ENCODE peak calls at places on chromosomes 11 and 22, in nine cellular contexts. O is HepG2; B is RWPE1; S is stimulated activated CD4-positive, alpha-beta T cell treated with anti-CD3 and anti-CD28 coated beads, Interleukin-2, amount 100 ng/mL, for 24 hours; M is left ventricle myocardium inferior; C is mucosa of gallbladder; D is NCI-H1092; H is EL; A is epithelial cell of esophagus. N is an unnamed sample.
A peak's percentile ranks its signal among the peaks of the same experiment; 100 is the strongest.

GRCh38 chr11:134374171-134374570 is 37.9 kb downstream of the B3GAT1 start:
- DNase-seq in O (no peak), B (no peak), S (no peak), M (no peak), C (no peak), D (no peak), H (no peak), A (no peak), N (no peak)

GRCh38 chr11:45238724-45239123 is 47.4 kb downstream of the SYT13 start:
- DNase-seq in O (no peak), B (no peak), S (no peak), M (no peak), C (no peak), D (no peak), H (peak; percentile 58), A (peak; percentile 22), N (peak; percentile 88)

GRCh38 chr22:29081499-29082236 is 8.8 kb downstream of the KREMEN1 start:
- DNase-seq in O (no peak), B (no peak), S (no peak), M (no peak), C (no peak), D (no peak), H (no peak), A (no peak), N (no peak)

GRCh38 chr22:46563381-46564083 is 26.1 kb upstream of the CELSR1 start:
- DNase-seq in O (peak; percentile 64), B (peak; percentile 59), S (peak; percentile 86), M (peak; percentile 83), C (peak; percentile 90), D (no peak), H (peak; percentile 49), A (peak; percentile 63), N (peak; percentile 67)

GRCh38 chr11:93236741-93237675 is 39.2 kb upstream of the SLC36A4 start:
- DNase-seq in O (peak; percentile 55), B (peak; percentile 29), S (no peak), M (no peak), C (peak; percentile 31), D (no peak), H (peak; percentile 37), A (peak; percentile 48), N (peak; percentile 45)

GRCh38 chr11:35621620-35622019 is 3.4 kb downstream of the FJX1 start:
- DNase-seq in O (no peak), B (no peak), S (no peak), M (no peak), C (no peak), D (no peak), H (peak; percentile 44), A (peak; percentile 32), N (peak; percentile 28)

GRCh38 chr11:103109818-103110388 is 677 bp downstream of the DYNC2H1 start:
- DNase-seq in O (no peak), B (no peak), S (no peak), M (no peak), C (no peak), D (no peak), H (peak; percentile 36), A (no peak), N (no peak)

GRCh38 chr11:134380229-134380628 is 31.8 kb downstream of the B3GAT1 start:
- DNase-seq in O (no peak), B (no peak), S (no peak), M (no peak), C (no peak), D (no peak), H (no peak), A (no peak), N (no peak)

GRCh38 chr11:9605742-9606141 is 32.3 kb downstream of the WEE1 start:
- DNase-seq in O (no peak), B (no peak), S (no peak), M (no peak), C (no peak), D (no peak), H (no peak), A (no peak), N (no peak)

GRCh38 chr11:128694618-128695481 is 978 bp downstream of the FLI1 start:
- DNase-seq in O (no peak), B (no peak), S (peak; percentile 55), M (no peak), C (no peak), D (no peak), H (peak; percentile 39), A (peak; percentile 37), N (no peak)

GRCh38 chr11:10405858-10406592 is 49.0 kb upstream of the AMPD3 start:
- DNase-seq in O (peak; percentile 80), B (peak; percentile 82), S (peak; percentile 56), M (peak; percentile 49), C (peak; percentile 70), D (peak; percentile 87), H (peak; percentile 90), A (peak; percentile 91), N (peak; percentile 86)

GRCh38 chr11:96259053-96259837 is 83.8 kb downstream of the MAML2 start:
- DNase-seq in O (no peak), B (peak; percentile 73), S (no peak), M (no peak), C (no peak), D (no peak), H (peak; percentile 78), A (peak; percentile 92), N (peak; percentile 93)

GRCh38 chr11:91796999-91797398 is 427.6 kb upstream of the FAT3 start:
- DNase-seq in O (no peak), B (no peak), S (no peak), M (no peak), C (no peak), D (no peak), H (no peak), A (no peak), N (peak; percentile 92)

GRCh38 chr11:104163100-104164027 is 583 bp downstream of the PDGFD start:
- DNase-seq in O (no peak), B (peak; percentile 2), S (no peak), M (peak; percentile 41), C (peak; percentile 35), D (no peak), H (peak; percentile 8), A (peak; percentile 29), N (peak; percentile 42)

GRCh38 chr11:11450744-11451362 is 97.8 kb upstream of the CSNK2A3 start:
- DNase-seq in O (no peak), B (peak; percentile 50), S (no peak), M (no peak), C (no peak), D (no peak), H (peak; percentile 81), A (peak; percentile 74), N (peak; percentile 44)

GRCh38 chr11:18313985-18314763 is 7.8 kb downstream of the HPS5 start:
- DNase-seq in O (no peak), B (no peak), S (no peak), M (no peak), C (no peak), D (no peak), H (peak; percentile 68), A (peak; percentile 69), N (peak; percentile 23)

GRCh38 chr22:24232725-24233124 is 12.2 kb downstream of the GGT5 start:
- DNase-seq in O (no peak), B (no peak), S (no peak), M (no peak), C (no peak), D (no peak), H (no peak), A (no peak), N (no peak)

GRCh38 chr11:66956689-66957290 is 1.4 kb downstream of the PC start:
- DNase-seq in O (peak; percentile 65), B (peak; percentile 52), S (peak; percentile 20), M (no peak), C (no peak), D (no peak), H (peak; percentile 82), A (peak; percentile 78), N (peak; percentile 66)

GRCh38 chr11:65468874-65469333 is 29.9 kb upstream of the MALAT1 start:
- DNase-seq in O (peak; percentile 76), B (peak; percentile 77), S (peak; percentile 53), M (peak; percentile 54), C (peak; percentile 86), D (no peak), H (peak; percentile 25), A (peak; percentile 96), N (peak; percentile 85)

GRCh38 chr11:94544582-94544831 is 786 bp downstream of the FUT4 start:
- DNase-seq in O (no peak), B (no peak), S (no peak), M (no peak), C (no peak), D (no peak), H (no peak), A (no peak), N (no peak)

GRCh38 chr22:39941661-39942060 is 18.5 kb upstream of the TMA7B start:
- DNase-seq in O (peak; percentile 45), B (no peak), S (no peak), M (no peak), C (no peak), D (peak; percentile 57), H (no peak), A (no peak), N (no peak)

GRCh38 chr11:112659185-112659584 is 302.0 kb upstream of the NCAM1 start:
- DNase-seq in O (no peak), B (no peak), S (no peak), M (no peak), C (no peak), D (no peak), H (no peak), A (no peak), N (no peak)

GRCh38 chr22:37435970-37436603 is 8.8 kb upstream of the ELFN2 start:
- DNase-seq in O (no peak), B (no peak), S (no peak), M (no peak), C (no peak), D (no peak), H (no peak), A (no peak), N (no peak)

N was measured in kidney tubule cell.